ENCODE peak calls at places on chromosomes 11 and 22, in seven cellular contexts. U is activated CD4-positive, alpha-beta T cell treated with anti-CD3 and anti-CD28 coated beads, Interleukin-2, amount 50 U/mL, for 48 hours; L is AML-193; N is NCI-H1436 treated with DMSO at 0.1 percent for 48 hours; E is tibial artery; X is activated CD4-positive, alpha-beta memory T cell treated with anti-CD3 and anti-CD28 coated beads for 36 hours; O is A673. Q is an unnamed sample.

GRCh38 chr11:45289369-45289768 is 3.2 kb upstream of the SYT13 start:
- DNase-seq in U (no peak), L (no peak), N (no peak), E (no peak), X (no peak), O (no peak), Q (no peak)

GRCh38 chr11:63711838-63712237 is 30.5 kb downstream of the RTN3 start:
- DNase-seq in U (no peak), L (no peak), N (no peak), E (no peak), X (no peak), O (no peak), Q (no peak)

GRCh38 chr11:120505801-120506425 is 5.6 kb upstream of the GRIK4 start:
- DNase-seq in U (no peak), L (no peak), N (no peak), E (no peak), X (no peak), O (no peak), Q (no peak)

GRCh38 chr11:88174627-88175003 is 628 bp downstream of the RAB38 start:
- DNase-seq in U (peak; percentile 72), L (peak; percentile 19), N (no peak), E (peak; percentile 88), X (peak; percentile 74), O (peak; percentile 85), Q (no peak)

GRCh38 chr22:49869855-49870712 is 16.4 kb downstream of the ZBED4 start:
- DNase-seq in U (no peak), L (no peak), N (no peak), E (no peak), X (peak; percentile 26), O (no peak), Q (no peak)

GRCh38 chr11:113474362-113475159 is 637 bp downstream of the DRD2 start:
- DNase-seq in U (peak; percentile 72), L (no peak), N (no peak), E (peak; percentile 84), X (peak; percentile 65), O (peak; percentile 93), Q (no peak)

GRCh38 chr11:3073029-3073435 is 15.8 kb upstream of the CARS1 start:
- DNase-seq in U (no peak), L (no peak), N (no peak), E (no peak), X (no peak), O (peak; percentile 72), Q (no peak)

GRCh38 chr11:19951558-19952083 is 208.7 kb downstream of the DBX1 start:
- DNase-seq in U (no peak), L (peak; percentile 11), N (no peak), E (no peak), X (no peak), O (peak; percentile 46), Q (no peak)

GRCh38 chr11:112128483-112129121 is 35.3 kb downstream of the IL18 start:
- DNase-seq in U (no peak), L (no peak), N (no peak), E (no peak), X (no peak), O (peak; percentile 99), Q (peak; percentile 48)

GRCh38 chr11:44726278-44727113 is at the start of gene TSPAN18:
- DNase-seq in U (peak; percentile 39), L (no peak), N (no peak), E (no peak), X (peak; percentile 57), O (peak; percentile 44), Q (no peak)